ENCODE peak calls at places on chromosomes 11 and 22, in ten cellular contexts. E is NCI-H1092; Q is dorsolateral prefrontal cortex; Z is stimulated activated CD4-positive, alpha-beta T cell treated with anti-CD3 and anti-CD28 coated beads, Interleukin-2, amount 100 ng/mL, for 24 hours; F is heart left ventricle; X is aorta; D is putamen; G is amniotic stem cell; U is left ventricle myocardium inferior; K is NCI-H2227 treated with DMSO at 0.1 percent for 48 hours. T is an unnamed sample.

GRCh38 chr22:43400449-43400848 is 11.4 kb upstream of the MPPED1 start:
- DNase-seq in G (no peak), U (peak; percentile 59), D (no peak), X (peak; percentile 71), Q (no peak), E (no peak), Z (no peak), F (peak; percentile 75), K (no peak), T (no peak)

GRCh38 chr11:115496892-115497291 is 7.3 kb downstream of the CADM1 start:
- DNase-seq in F (no peak), U (no peak), Z (no peak), Q (no peak), K (no peak), X (no peak), D (peak; percentile 29), E (no peak), G (no peak), T (peak; percentile 7)

GRCh38 chr11:87239001-87239400 is 201.3 kb downstream of the TMEM135 start:
- DNase-seq in X (no peak), Z (no peak), Q (no peak), G (no peak), U (no peak), E (no peak), D (no peak), F (no peak), K (no peak), T (no peak)

GRCh38 chr11:9711454-9712307 is 47.8 kb downstream of the SWAP70 start:
- DNase-seq in Z (no peak), U (no peak), G (no peak), E (no peak), X (no peak), D (no peak), K (no peak), Q (no peak), F (no peak), T (no peak)

GRCh38 chr22:49208003-49208402 is 619.7 kb downstream of the BRD1 start:
- DNase-seq in Q (no peak), F (no peak), U (no peak), D (no peak), X (peak; percentile 46), K (no peak), G (no peak), E (no peak), Z (no peak), T (no peak)

GRCh38 chr11:9876331-9876730 is 212.5 kb downstream of the SWAP70 start:
- DNase-seq in K (no peak), G (no peak), U (no peak), E (no peak), F (no peak), Z (no peak), X (no peak), D (no peak), Q (no peak), T (no peak)

GRCh38 chr11:86067230-86068137 is 1.4 kb downstream of the PICALM start:
- DNase-seq in K (no peak), Q (no peak), G (no peak), U (no peak), E (no peak), D (peak; percentile 33), Z (no peak), F (no peak), X (no peak), T (no peak)

GRCh38 chr22:50173221-50173982 is 2.9 kb downstream of the PANX2 start:
- DNase-seq in F (peak; percentile 25), G (no peak), Q (no peak), Z (no peak), D (no peak), U (no peak), X (no peak), K (no peak), E (no peak), T (no peak)

GRCh38 chr11:69356703-69357457 is 62.9 kb downstream of the MYEOV start:
- DNase-seq in U (no peak), F (no peak), G (no peak), K (no peak), X (peak; percentile 74), Z (peak; percentile 13), Q (no peak), E (no peak), D (no peak), T (no peak)

GRCh38 chr22:36743591-36744412 is 32.1 kb downstream of the IFT27 start:
- DNase-seq in E (no peak), K (no peak), D (no peak), U (no peak), F (no peak), G (no peak), Q (no peak), X (no peak), Z (no peak), T (no peak)

GRCh38 chr11:27012254-27012921 is 18.5 kb downstream of the FIBIN start:
- DNase-seq in X (no peak), D (peak; percentile 6), K (peak; percentile 74), G (no peak), U (no peak), F (no peak), Z (no peak), E (no peak), Q (no peak), T (peak; percentile 79)

GRCh38 chr11:108498046-108498815 is at the start of gene POGLUT3:
- DNase-seq in F (peak; percentile 73), K (peak; percentile 49), E (peak; percentile 76), Z (peak; percentile 36), D (peak; percentile 27), Q (peak; percentile 41), X (peak; percentile 88), U (peak; percentile 63), G (no peak), T (peak; percentile 75)

GRCh38 chr11:2521681-2522630 is 77.1 kb downstream of the KCNQ1 start:
- DNase-seq in X (peak; percentile 66), Q (peak; percentile 2), G (no peak), K (no peak), Z (peak; percentile 9), E (no peak), D (no peak), U (peak; percentile 10), F (peak; percentile 26), T (no peak)

GRCh38 chr11:98561216-98561615 is 459.5 kb upstream of the CNTN5 start:
- DNase-seq in X (no peak), F (no peak), K (no peak), U (no peak), Q (no peak), G (no peak), Z (no peak), E (no peak), D (no peak), T (no peak)

GRCh38 chr11:2444301-2445106 is at the start of the genes KCNQ1 and TRPM5:
- DNase-seq in G (no peak), F (peak; percentile 74), K (peak; percentile 52), U (peak; percentile 58), Z (peak; percentile 83), Q (no peak), D (no peak), E (peak; percentile 48), X (peak; percentile 76), T (no peak)

GRCh38 chr11:41319434-41319833 is 140.0 kb downstream of the LRRC4C start:
- DNase-seq in E (no peak), G (no peak), U (no peak), X (no peak), Z (no peak), F (no peak), Q (no peak), D (no peak), K (no peak), T (no peak)

GRCh38 chr11:89293966-89294679 is 116.4 kb downstream of the TYR start:
- DNase-seq in U (peak; percentile 11), F (no peak), K (no peak), E (no peak), G (no peak), Z (no peak), X (no peak), D (no peak), Q (no peak), T (peak; percentile 0)

GRCh38 chr11:92894197-92894596 is 75.3 kb upstream of the MTNR1B start:
- DNase-seq in D (no peak), Z (no peak), G (no peak), F (no peak), X (no peak), Q (no peak), K (no peak), E (no peak), U (no peak), T (no peak)

GRCh38 chr11:12167098-12167999 is 57.0 kb downstream of the MICAL2 start:
- DNase-seq in D (no peak), K (no peak), X (no peak), F (peak; percentile 47), Z (no peak), G (peak; percentile 29), U (no peak), E (no peak), Q (no peak), T (no peak)

GRCh38 chr11:78049348-78049747 is 14.3 kb upstream of the THRSP start:
- DNase-seq in K (no peak), Z (no peak), G (no peak), X (no peak), Q (no peak), D (no peak), U (no peak), E (no peak), F (no peak), T (no peak)

GRCh38 chr11:20035701-20036601 is 124.3 kb downstream of the DBX1 start:
- DNase-seq in F (no peak), D (no peak), E (peak; percentile 65), G (no peak), X (no peak), Q (no peak), U (no peak), K (no peak), Z (no peak), T (peak; percentile 82)

GRCh38 chr11:12239396-12240298 is 129.3 kb downstream of the MICAL2 start:
- DNase-seq in G (no peak), K (no peak), U (no peak), X (no peak), F (no peak), D (no peak), Z (no peak), Q (no peak), E (no peak), T (no peak)

GRCh38 chr11:72584933-72585597 is 89.2 kb downstream of the PDE2A start:
- DNase-seq in Z (no peak), F (no peak), Q (no peak), G (no peak), X (peak; percentile 59), K (no peak), D (no peak), E (no peak), U (no peak), T (no peak)

GRCh38 chr11:32348502-32348901 is 86.8 kb downstream of the WT1 start:
- DNase-seq in U (no peak), K (no peak), F (no peak), X (no peak), D (no peak), Z (no peak), E (no peak), G (no peak), Q (no peak), T (no peak)

GRCh38 chr11:61057615-61058014 is 44.7 kb upstream of the CD5 start:
- DNase-seq in F (no peak), K (no peak), U (no peak), Q (no peak), G (no peak), Z (no peak), E (no peak), X (no peak), D (no peak), T (no peak)

GRCh38 chr11:1449516-1450270 is 36.9 kb downstream of the MOB2 start:
- DNase-seq in X (no peak), U (no peak), G (no peak), F (no peak), Z (no peak), D (no peak), E (no peak), Q (no peak), K (no peak), T (no peak)

GRCh38 chr22:23380230-23380573 is 199.9 kb downstream of the IGLL1 start:
- DNase-seq in K (no peak), X (peak; percentile 65), Q (no peak), Z (no peak), D (no peak), F (no peak), G (no peak), U (no peak), E (no peak), T (no peak)